ENCODE peak calls at places on chromosomes 3 and 15, in four cellular contexts. N is K562, U is HepG2, J is GM12878. Q is an unnamed sample.

GRCh38 chr15:63599401-63600000 is 2.3 kb downstream of the FBXL22 start:
- DNase-seq in N (peak), U (peak), J (no peak), Q (peak)

GRCh38 chr15:39454189-39454986 is 126.5 kb upstream of the THBS1 start:
- DNase-seq in N (no peak), U (peak), J (no peak), Q (peak)

GRCh38 chr3:133117342-133117741 is 79.2 kb downstream of the TMEM108 start:
- DNase-seq in N (no peak), U (no peak), J (no peak), Q (no peak)

GRCh38 chr3:179651687-179652466 is 963 bp upstream of the USP13 start:
- DNase-seq in N (no peak), U (no peak), J (no peak), Q (peak)

GRCh38 chr3:113136071-113136470 is 75.3 kb upstream of the BOC start:
- DNase-seq in N (peak), U (no peak), J (no peak), Q (no peak)

GRCh38 chr3:100954990-100955389 is 38.2 kb downstream of the ABI3BP start:
- DNase-seq in N (no peak), U (no peak), J (no peak), Q (no peak)

GRCh38 chr3:133274477-133274876 is 125.4 kb upstream of the BFSP2 start:
- DNase-seq in N (no peak), U (no peak), J (no peak), Q (no peak)

GRCh38 chr3:121995190-121996137 is 26.6 kb downstream of the ILDR1 start:
- DNase-seq in N (peak), U (peak), J (peak), Q (peak)

GRCh38 chr3:9916346-9916733 is 558 bp upstream of the IL17RC start:
- DNase-seq in N (no peak), U (no peak), J (no peak), Q (no peak)

GRCh38 chr3:189908646-189909045 is 212.1 kb downstream of the P3H2 start:
- DNase-seq in N (no peak), U (no peak), J (no peak), Q (no peak)

GRCh38 chr3:189049458-189050231 is 122.1 kb upstream of the TPRG1 start:
- DNase-seq in N (no peak), U (no peak), J (no peak), Q (no peak)

GRCh38 chr3:126348308-126348920 is 8.8 kb downstream of the KLF15 start:
- DNase-seq in N (no peak), U (no peak), J (no peak), Q (peak)

GRCh38 chr15:101669744-101670143 is 17.6 kb upstream of the TM2D3 start:
- DNase-seq in N (no peak), U (no peak), J (no peak), Q (no peak)

GRCh38 chr3:184491011-184491576 is 70.5 kb upstream of the EPHB3 start:
- DNase-seq in N (no peak), U (no peak), J (no peak), Q (no peak)

GRCh38 chr3:27293954-27294353 is 75.2 kb downstream of the NEK10 start:
- DNase-seq in N (no peak), U (no peak), J (no peak), Q (no peak)

GRCh38 chr3:12891985-12892839 is 50.8 kb upstream of the RPL32 start:
- DNase-seq in N (peak), U (peak), J (no peak), Q (peak)

GRCh38 chr3:32391643-32392529 is at the start of gene CMTM7:
- DNase-seq in N (peak), U (peak), J (no peak), Q (peak)

GRCh38 chr3:179653777-179654117 is 907 bp downstream of the USP13 start:
- DNase-seq in N (no peak), U (no peak), J (no peak), Q (no peak)

GRCh38 chr15:73120269-73120668 is 68.0 kb downstream of the NEO1 start:
- DNase-seq in N (no peak), U (no peak), J (no peak), Q (no peak)

GRCh38 chr15:89114974-89115373 is 26.7 kb downstream of the ABHD2 start:
- DNase-seq in N (no peak), U (no peak), J (no peak), Q (peak)
- TF ChIP-seq ZBTB33 in N (no peak), U (no peak), J (no peak), Q (no peak)

GRCh38 chr3:141115752-141116541 is 64.8 kb downstream of the SPSB4 start:
- DNase-seq in N (no peak), U (no peak), J (no peak), Q (no peak)
- TF ChIP-seq CHD2 in N (no peak), U (no peak), J (no peak), Q (no peak)

DNA sequence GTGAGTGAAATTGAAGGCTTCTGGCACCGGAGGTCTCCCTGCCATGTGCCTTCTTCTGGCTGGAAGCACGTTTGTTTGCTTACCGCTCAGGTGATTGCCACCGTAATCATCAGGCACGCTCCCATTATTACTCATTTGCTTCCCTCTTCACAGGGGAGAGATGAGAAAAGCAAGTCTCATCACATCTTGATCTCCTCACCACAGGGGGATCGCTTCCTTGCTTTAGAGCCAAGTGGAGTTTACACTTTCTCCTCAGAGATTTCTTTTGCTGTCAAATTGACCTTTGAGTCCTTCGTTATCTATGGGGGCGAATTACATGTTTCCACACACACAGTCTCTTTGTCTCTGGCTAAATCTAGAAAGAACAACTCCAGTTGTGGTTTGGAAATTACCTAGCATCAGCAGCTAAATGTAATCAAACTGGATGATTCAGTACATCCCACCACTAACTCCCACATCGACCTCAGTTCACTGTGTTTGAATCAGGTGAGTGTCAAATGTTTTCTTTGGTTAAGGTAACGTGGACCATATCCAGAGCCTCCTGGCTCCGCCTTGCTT is 421.9 kb upstream of the GOLIM4 start:
- DNase-seq in N (no peak), U (peak), J (peak), Q (no peak)
- TF ChIP-seq ZBTB33 in N (no peak), U (no peak), J (no peak), Q (no peak)

DNA sequence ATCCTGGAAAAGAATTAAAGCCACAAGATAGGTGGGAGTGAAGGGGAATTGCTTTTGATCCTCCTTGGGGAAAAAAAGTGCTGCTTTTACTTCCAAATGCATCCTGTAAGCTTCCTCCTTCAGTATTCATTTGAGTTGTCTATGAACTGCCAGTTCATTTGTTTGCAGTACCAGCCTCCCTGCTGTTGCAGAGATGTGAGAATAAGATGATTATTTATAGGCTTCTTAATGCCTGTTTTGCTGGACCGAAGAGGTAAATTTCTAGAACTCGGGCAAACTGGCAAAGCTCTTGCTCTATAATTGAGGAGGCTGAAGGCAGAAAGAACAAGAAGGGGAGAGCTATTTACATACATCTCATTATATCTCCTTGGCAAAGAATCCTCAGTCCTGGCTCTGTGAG is 790.3 kb downstream of the GRM7 start:
- DNase-seq in N (no peak), U (no peak), J (no peak), Q (no peak)
- TF ChIP-seq CHD2 in N (no peak), U (no peak), J (no peak), Q (no peak)

DNA sequence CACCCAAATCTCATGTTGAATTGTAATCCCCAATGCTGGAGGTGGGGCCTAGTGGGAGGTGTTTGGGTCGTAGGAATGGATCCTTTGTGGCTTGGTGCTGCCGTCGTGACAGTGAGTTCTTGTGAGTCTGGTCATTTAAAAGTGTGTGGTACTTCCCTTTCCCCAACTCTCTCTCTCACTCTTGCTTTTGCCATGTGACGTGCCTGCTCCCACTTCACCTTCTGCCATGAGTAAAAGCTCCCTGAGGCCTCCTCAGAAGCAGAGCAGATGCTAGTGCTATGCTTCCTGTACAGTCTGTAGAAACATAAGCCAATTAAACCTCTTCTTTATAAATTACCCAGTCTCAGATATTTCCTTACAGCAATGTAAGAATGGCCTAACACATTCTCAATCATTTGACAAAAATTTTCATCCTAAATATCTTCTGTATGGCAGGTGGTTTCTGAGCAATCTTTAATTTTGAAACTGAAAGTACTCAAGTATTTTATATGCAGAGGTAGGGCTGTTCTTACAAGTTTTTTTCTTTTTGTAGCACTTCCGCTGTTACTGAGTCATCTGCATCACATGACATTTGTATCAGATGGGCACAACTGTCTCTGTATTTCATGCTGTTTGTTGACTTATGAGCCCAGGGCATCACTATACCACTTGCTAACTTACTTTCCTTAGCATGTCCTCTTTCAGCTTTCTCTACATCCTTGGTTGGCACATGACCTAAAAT is 8.8 kb downstream of the RPL39L start:
- DNase-seq in N (no peak), U (no peak), J (no peak), Q (no peak)
- TF ChIP-seq ZBTB33 in N (no peak), U (no peak), J (no peak), Q (no peak)

DNA sequence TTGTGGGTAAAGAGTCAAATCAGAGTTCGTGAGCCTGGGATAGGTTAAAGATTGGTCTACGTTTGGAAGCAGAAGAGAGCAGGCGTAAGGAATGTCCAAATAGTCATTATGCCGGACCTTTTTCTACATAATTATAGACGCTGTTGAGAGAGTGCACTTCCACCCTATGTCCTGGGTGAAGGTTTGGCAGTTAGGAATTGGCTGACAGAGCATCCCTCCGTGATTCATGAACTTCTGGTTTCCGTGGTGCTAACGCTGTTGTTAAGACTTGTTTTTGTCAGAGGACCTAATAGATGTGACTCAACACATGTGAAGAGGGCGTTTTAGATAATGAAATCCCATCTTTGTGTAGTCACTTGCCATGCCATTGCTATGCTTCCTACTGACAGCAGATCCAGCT is 1.1 kb downstream of the EAF1 start:
- DNase-seq in N (peak), U (no peak), J (no peak), Q (no peak)
- TF ChIP-seq CHD2 in N (no peak), U (no peak), J (no peak), Q (no peak)

GRCh38 chr15:64754663-64755426 is 20.5 kb downstream of the RBPMS2 start:
- DNase-seq in N (no peak), U (no peak), J (peak), Q (no peak)
- TF ChIP-seq ZBTB33 in N (no peak), U (no peak), J (no peak), Q (no peak)

GRCh38 chr3:56347219-56347871 is 120.9 kb downstream of the ERC2 start:
- DNase-seq in N (peak), U (no peak), J (no peak), Q (peak)
- TF ChIP-seq CHD2 in N (no peak), U (no peak), J (no peak), Q (no peak)

GRCh38 chr15:80343610-80344009 is 60.6 kb upstream of the ARNT2 start:
- DNase-seq in N (no peak), U (no peak), J (no peak), Q (no peak)
- TF ChIP-seq ZBTB33 in N (no peak), U (no peak), J (no peak), Q (no peak)

GRCh38 chr3:174662653-174663052 is 196.5 kb upstream of the NAALADL2 start:
- DNase-seq in N (no peak), U (no peak), J (no peak), Q (peak)
- TF ChIP-seq CHD2 in N (no peak), U (no peak), J (no peak), Q (no peak)

Q was measured in SK-N-SH.